ENCODE peak calls at places on chromosomes 5 and 9, in six cellular contexts. Q, G, P, H, N and R are unnamed samples.

GRCh38 chr9:127595606-127596005 is 16.5 kb upstream of the STXBP1 start:
- DNase-seq in G (no peak), H (no peak), N (no peak), Q (no peak), P (no peak), R (no peak)

GRCh38 chr9:87194471-87194870 is 247.2 kb upstream of the GAS1 start:
- DNase-seq in N (peak; percentile 93), Q (no peak), H (no peak), P (no peak), G (no peak), R (no peak)

GRCh38 chr9:12784461-12785250 is 9.8 kb downstream of the LURAP1L start:
- DNase-seq in P (peak; percentile 50), H (peak; percentile 44), Q (no peak), N (peak; percentile 85), G (no peak), R (peak; percentile 78)

GRCh38 chr5:160757194-160757593 is 94.8 kb downstream of the ATP10B start:
- DNase-seq in Q (no peak), H (no peak), G (no peak), N (no peak), P (no peak), R (no peak)

GRCh38 chr5:64635056-64635686 is 55.1 kb upstream of the SHISAL2B start:
- DNase-seq in P (no peak), N (peak; percentile 24), G (no peak), H (peak; percentile 7), Q (no peak), R (no peak)

GRCh38 chr5:154143121-154143725 is 47.3 kb upstream of the GALNT10 start:
- DNase-seq in G (no peak), Q (no peak), H (no peak), P (no peak), N (no peak), R (peak; percentile 13)

GRCh38 chr9:95092321-95093072 is 225.0 kb downstream of the FANCC start:
- DNase-seq in P (no peak), H (no peak), G (no peak), Q (no peak), N (peak; percentile 69), R (no peak)

GRCh38 chr5:158140120-158140778 is 281.3 kb upstream of the CLINT1 start:
- DNase-seq in P (no peak), N (peak; percentile 87), H (no peak), Q (no peak), G (no peak), R (no peak)

GRCh38 chr9:131791532-131792254 is 51.8 kb upstream of the RAPGEF1 start:
- DNase-seq in G (no peak), N (no peak), H (no peak), Q (no peak), P (no peak), R (no peak)

GRCh38 chr9:101778332-101778731 is 39.9 kb upstream of the GRIN3A start:
- DNase-seq in G (no peak), P (no peak), N (no peak), H (no peak), Q (no peak), R (no peak)

GRCh38 chr5:16412556-16412955 is 53.0 kb downstream of the ZNF622 start:
- DNase-seq in N (no peak), P (no peak), G (no peak), H (no peak), Q (no peak), R (no peak)

GRCh38 chr5:40717281-40717680 is 37.6 kb downstream of the PTGER4 start:
- DNase-seq in H (no peak), N (peak; percentile 43), P (no peak), G (no peak), Q (no peak), R (no peak)

GRCh38 chr9:133506653-133507038 is 18.1 kb downstream of the MYMK start:
- DNase-seq in H (no peak), P (no peak), G (no peak), N (peak; percentile 87), Q (no peak), R (no peak)

GRCh38 chr5:33209252-33209651 is 231.5 kb upstream of the TARS1 start:
- DNase-seq in H (no peak), N (no peak), G (no peak), P (no peak), Q (no peak), R (no peak)

GRCh38 chr9:950139-950538 is 26.3 kb upstream of the DMRT3 start:
- DNase-seq in Q (no peak), H (no peak), P (no peak), G (no peak), N (no peak), R (no peak)

GRCh38 chr9:133075925-133076324 is 14.1 kb downstream of the CEL start:
- DNase-seq in N (peak; percentile 92), P (peak; percentile 10), Q (no peak), H (no peak), G (no peak), R (no peak)

GRCh38 chr5:132812949-132813598 is at the start of gene SOWAHA:
- DNase-seq in P (peak; percentile 52), H (peak; percentile 41), N (no peak), Q (no peak), G (no peak), R (no peak)

DNA sequence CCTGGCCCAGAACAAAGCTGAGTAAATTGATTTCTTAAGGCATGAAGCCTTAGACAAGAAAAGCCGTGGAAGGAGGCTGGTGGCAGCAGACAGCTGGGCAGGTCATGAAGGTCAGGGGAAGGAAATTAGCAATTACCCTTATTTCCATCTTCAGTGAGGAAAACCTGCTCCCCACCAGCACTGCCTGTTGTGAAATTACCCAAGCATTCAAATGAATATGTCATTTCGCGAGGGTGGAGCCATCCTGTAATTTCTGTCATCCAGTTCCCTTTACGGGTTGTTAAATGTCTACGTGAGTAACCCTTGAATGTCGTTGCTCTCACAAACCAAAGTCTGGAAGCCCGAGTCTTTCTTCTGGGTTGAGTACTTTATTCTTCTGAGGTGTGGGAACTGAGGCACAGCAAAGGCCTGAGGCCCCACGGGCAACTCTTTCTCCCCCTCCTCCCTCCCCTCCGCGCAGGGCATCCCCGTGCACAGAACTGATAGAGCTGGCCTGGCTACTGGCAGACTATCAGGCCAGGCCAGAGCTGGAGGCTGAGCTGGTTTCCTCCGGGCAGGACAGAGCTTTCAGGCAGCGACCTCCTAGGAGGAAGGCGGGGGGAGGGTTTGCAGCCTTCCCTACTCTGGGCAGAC is 22.0 kb upstream of the AK3 start:
- DNase-seq in P (no peak), Q (no peak), N (no peak), G (peak; percentile 60), H (no peak), R (peak; percentile 46)
- H3K4me3 ChIP-seq in P (no peak overlapping the region), Q (peak overlapping the region; percentile 8), N (no peak overlapping the region), G (no peak overlapping the region), H (no peak overlapping the region), R (no peak overlapping the region)

GRCh38 chr5:88823201-88823600 is 59.8 kb downstream of the MEF2C start:
- DNase-seq in N (no peak), H (no peak), G (no peak), Q (no peak), P (no peak), R (no peak)

GRCh38 chr5:88821161-88821560 is 61.8 kb downstream of the MEF2C start:
- DNase-seq in G (no peak), H (no peak), Q (no peak), N (no peak), P (no peak), R (no peak)

GRCh38 chr5:88818296-88818695 is 64.7 kb downstream of the MEF2C start:
- DNase-seq in N (no peak), Q (no peak), H (no peak), G (no peak), P (no peak), R (no peak)

GRCh38 chr5:88820581-88820980 is 62.4 kb downstream of the MEF2C start:
- DNase-seq in Q (no peak), G (no peak), H (no peak), P (no peak), N (no peak), R (no peak)

DNA sequence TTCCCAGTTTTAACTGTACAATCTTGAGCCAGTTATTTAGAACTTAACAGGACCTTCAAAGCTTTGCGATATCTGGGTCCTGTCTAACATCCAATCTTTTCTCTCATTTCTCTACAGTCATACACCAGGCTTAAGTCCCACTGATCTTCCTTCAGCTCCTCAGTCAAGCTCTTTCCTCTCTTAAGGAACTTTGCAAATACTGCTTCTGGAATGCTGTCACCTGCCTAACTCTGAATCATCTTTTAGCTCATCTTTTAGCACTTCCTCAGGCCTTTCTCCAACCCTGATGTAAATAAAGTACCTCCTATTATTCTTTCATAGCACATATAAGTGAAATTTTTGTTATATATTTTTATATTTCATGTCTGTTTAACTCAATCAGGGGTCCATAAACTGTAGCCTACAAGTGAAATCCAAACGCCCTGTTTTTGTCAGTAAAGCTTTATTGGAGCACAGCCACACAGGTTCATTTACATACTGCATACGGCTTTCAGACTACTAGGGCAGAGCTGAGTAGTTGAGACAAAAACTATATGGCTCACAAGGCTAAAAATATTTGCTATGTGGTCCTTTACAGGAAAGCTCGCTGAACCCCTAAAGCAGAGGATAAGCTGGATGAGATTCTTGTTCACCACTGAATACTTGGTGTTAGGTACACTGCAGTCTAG is 63.5 kb downstream of the MEF2C start:
- DNase-seq in G (no peak), P (no peak), N (no peak), Q (no peak), H (no peak), R (no peak)
- H3K4me3 ChIP-seq in G (no peak overlapping the region), P (no peak overlapping the region), N (no peak overlapping the region), Q (no peak overlapping the region), H (no peak overlapping the region), R (no peak overlapping the region)

GRCh38 chr9:108119530-108120113 is 630.1 kb upstream of the KLF4 start:
- DNase-seq in Q (no peak), N (no peak), G (no peak), P (peak; percentile 35), H (no peak), R (no peak)
- H3K4me3 ChIP-seq in Q (no peak overlapping the region), N (no peak overlapping the region), G (no peak overlapping the region), P (no peak overlapping the region), H (no peak overlapping the region), R (no peak overlapping the region)

GRCh38 chr9:37094751-37095150 is 25.6 kb upstream of the ZCCHC7 start:
- DNase-seq in Q (no peak), P (no peak), H (no peak), N (no peak), G (no peak), R (no peak)
- H3K4me3 ChIP-seq in Q (no peak overlapping the region), P (no peak overlapping the region), H (no peak overlapping the region), N (no peak overlapping the region), G (no peak overlapping the region), R (no peak overlapping the region)

GRCh38 chr9:97697837-97698236 is 697 bp upstream of the XPA start:
- DNase-seq in H (no peak), G (no peak), N (no peak), Q (no peak), P (no peak), R (no peak)
- H3K4me3 ChIP-seq in H (peak overlapping the region; percentile 73), G (peak overlapping the region; percentile 79), N (no peak overlapping the region), Q (peak overlapping the region; percentile 93), P (no peak overlapping the region), R (no peak overlapping the region)

DNA sequence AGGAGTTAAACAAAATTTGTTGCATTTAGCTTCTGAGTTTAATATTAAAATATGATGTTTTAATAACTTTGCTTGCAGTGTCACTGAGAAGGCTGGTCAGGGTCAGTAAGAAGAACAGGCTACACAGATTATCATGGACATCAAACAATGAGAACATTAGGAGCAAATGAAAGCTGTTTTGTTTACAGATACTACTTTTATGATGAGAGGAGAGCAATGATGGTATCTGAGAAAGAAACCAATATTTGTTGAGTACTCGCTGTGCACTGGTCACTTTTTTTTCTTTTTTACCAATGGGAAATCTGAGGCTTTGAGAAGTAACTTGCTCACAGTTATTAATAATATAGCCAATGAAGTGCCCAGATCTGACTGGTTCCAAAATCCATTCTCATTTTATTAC is 109.6 kb downstream of the INVS start:
- DNase-seq in G (no peak), N (no peak), P (no peak), H (no peak), Q (no peak), R (no peak)
- H3K4me3 ChIP-seq in G (no peak overlapping the region), N (no peak overlapping the region), P (no peak overlapping the region), H (no peak overlapping the region), Q (no peak overlapping the region), R (no peak overlapping the region)